ENCODE peak calls at places on chromosomes 12 and 14, in ten cellular contexts. Y is fibroblast of mammary gland, E is uterus, R is endothelial cell of umbilical vein, B is left lung, U is epithelial cell of esophagus, W is kidney epithelial cell, L is HCT116, O is cardiac fibroblast, I is tibial artery. H is an unnamed sample.

GRCh38 chr12:14454098-14454907 is 88.8 kb downstream of the ATF7IP start:
- DNase-seq in Y (peak), E (no peak), R (peak), B (no peak), U (peak), W (no peak), L (peak), O (peak), I (no peak), H (peak)

GRCh38 chr14:71228711-71229110 is 321.5 kb downstream of the PCNX1 start:
- DNase-seq in Y (no peak), E (no peak), R (no peak), B (no peak), U (peak), W (no peak), L (no peak), O (peak), I (no peak), H (no peak)

GRCh38 chr12:42790761-42791151 is 201.2 kb upstream of the PRICKLE1 start:
- DNase-seq in Y (peak), E (no peak), R (peak), B (no peak), U (peak), W (peak), L (peak), O (peak), I (no peak), H (no peak)

GRCh38 chr14:88688386-88688785 is 104.4 kb downstream of the EML5 start:
- DNase-seq in Y (no peak), E (no peak), R (no peak), B (no peak), U (no peak), W (no peak), L (no peak), O (no peak), I (no peak), H (no peak)

GRCh38 chr12:90481748-90482147 is 473.2 kb downstream of the CCER1 start:
- DNase-seq in Y (no peak), E (no peak), R (no peak), B (no peak), U (no peak), W (no peak), L (no peak), O (no peak), I (no peak), H (no peak)

GRCh38 chr14:32259368-32260013 is 56.4 kb upstream of the RNU6-8 start:
- DNase-seq in Y (peak), E (no peak), R (peak), B (no peak), U (peak), W (peak), L (peak), O (peak), I (no peak), H (peak)

GRCh38 chr12:102753802-102754201 is 163.2 kb downstream of the PAH start:
- DNase-seq in Y (peak), E (no peak), R (no peak), B (no peak), U (no peak), W (no peak), L (no peak), O (no peak), I (peak), H (no peak)

GRCh38 chr12:62726471-62726980 is 208.4 kb downstream of the PPM1H start:
- DNase-seq in Y (peak), E (no peak), R (no peak), B (no peak), U (peak), W (no peak), L (no peak), O (peak), I (no peak), H (no peak)

GRCh38 chr12:47186246-47186645 is 106.5 kb upstream of the AMIGO2 start:
- DNase-seq in Y (no peak), E (no peak), R (no peak), B (no peak), U (no peak), W (no peak), L (no peak), O (no peak), I (no peak), H (no peak)

GRCh38 chr12:96150442-96150841 is 43.7 kb upstream of the ELK3 start:
- DNase-seq in Y (no peak), E (no peak), R (no peak), B (no peak), U (no peak), W (no peak), L (no peak), O (no peak), I (no peak), H (no peak)

GRCh38 chr12:81758421-81759214 is 532 bp downstream of the PPFIA2 start:
- DNase-seq in Y (peak), E (no peak), R (no peak), B (peak), U (peak), W (no peak), L (no peak), O (peak), I (peak), H (no peak)
- H3K4me3 ChIP-seq in Y (peak), E (peak), R (no peak), B (peak), U (peak), W (peak), L (peak), O (peak), I (peak), H (no peak)

GRCh38 chr12:119869720-119870119 is 7.4 kb downstream of the CIT start:
- DNase-seq in Y (peak), E (no peak), R (peak), B (no peak), U (peak), W (peak), L (peak), O (peak), I (peak), H (no peak)
- TF ChIP-seq CTCF in Y (no peak), E (no peak), R (no peak), B (no peak), U (peak), W (no peak), L (peak), O (no peak), I (no peak), H (no peak)

DNA sequence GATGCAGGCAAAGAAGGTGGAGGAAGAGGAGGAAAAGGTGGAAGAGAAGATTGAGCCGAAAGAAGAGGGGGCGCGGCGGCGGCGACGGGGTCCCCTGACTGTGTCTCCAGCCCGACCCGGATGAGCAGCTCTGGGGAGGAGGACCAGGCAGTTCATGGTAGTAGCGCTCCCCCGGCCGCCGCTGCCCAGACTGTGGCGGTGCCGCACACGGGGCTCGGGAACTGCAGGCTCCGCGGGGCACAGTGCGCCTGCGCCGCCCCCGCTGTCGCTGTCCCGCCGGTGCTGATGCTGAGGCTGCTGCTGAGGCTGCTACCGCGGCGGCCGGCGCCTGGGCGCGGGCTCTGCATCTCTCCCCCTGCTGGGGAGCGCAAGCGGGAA is at the start of gene KCNH5:
- DNase-seq in Y (peak), E (no peak), R (peak), B (peak), U (peak), W (no peak), L (no peak), O (peak), I (no peak), H (no peak)
- H3K4me3 ChIP-seq in Y (peak), E (no peak), R (no peak), B (no peak), U (peak), W (peak), L (no peak), O (peak), I (peak), H (no peak)

GRCh38 chr14:94671870-94672444 is 59.8 kb downstream of the SERPINA3 start:
- DNase-seq in Y (peak), E (no peak), R (no peak), B (no peak), U (no peak), W (no peak), L (no peak), O (peak), I (no peak), H (no peak)
- TF ChIP-seq CTCF in Y (peak), E (no peak), R (peak), B (no peak), U (no peak), W (no peak), L (peak), O (peak), I (no peak), H (no peak)

GRCh38 chr14:24337824-24338175 is 2.0 kb downstream of the RIPK3 start:
- DNase-seq in Y (no peak), E (no peak), R (no peak), B (no peak), U (no peak), W (no peak), L (no peak), O (no peak), I (no peak), H (no peak)

GRCh38 chr14:24337144-24337823 is 2.4 kb upstream of the ADCY4 start:
- DNase-seq in Y (no peak), E (no peak), R (no peak), B (no peak), U (no peak), W (no peak), L (no peak), O (no peak), I (no peak), H (no peak)

GRCh38 chr14:24340606-24341005 is 815 bp upstream of the RIPK3 start:
- DNase-seq in Y (no peak), E (no peak), R (no peak), B (no peak), U (no peak), W (no peak), L (no peak), O (no peak), I (no peak), H (no peak)

GRCh38 chr14:24339284-24340151 is at the start of gene RIPK3:
- DNase-seq in Y (no peak), E (no peak), R (peak), B (peak), U (peak), W (no peak), L (no peak), O (no peak), I (peak), H (peak)

GRCh38 chr14:24338843-24339242 is 948 bp downstream of the RIPK3 start:
- DNase-seq in Y (no peak), E (no peak), R (no peak), B (peak), U (no peak), W (no peak), L (no peak), O (no peak), I (no peak), H (no peak)
- H3K4me3 ChIP-seq in Y (no peak), E (peak), R (no peak), B (peak), U (no peak), W (no peak), L (no peak), O (no peak), I (peak), H (peak)

DNA sequence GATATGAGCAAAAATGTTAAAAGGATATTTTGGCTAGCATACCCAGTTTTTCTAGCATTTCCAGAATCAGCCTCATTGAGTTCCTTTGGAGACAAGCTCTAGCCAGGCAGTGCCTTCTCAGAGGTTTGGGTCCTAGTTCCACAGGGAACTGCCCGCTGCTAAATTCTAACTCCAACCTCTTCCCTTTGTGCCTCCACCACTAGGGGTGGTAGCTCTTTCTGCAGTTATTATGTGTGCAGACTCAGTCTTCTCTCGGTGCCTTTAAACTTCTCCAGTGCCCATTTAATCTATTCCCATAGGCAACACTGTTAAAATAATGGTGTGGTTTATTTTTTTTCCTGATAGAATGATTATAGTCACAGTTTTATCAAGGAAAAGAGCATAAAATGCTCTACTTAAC is 21.5 kb upstream of the SLC25A3 start:
- DNase-seq in Y (no peak), E (no peak), R (no peak), B (no peak), U (peak), W (no peak), L (no peak), O (no peak), I (no peak), H (no peak)
- TF ChIP-seq CTCF in Y (peak), E (no peak), R (peak), B (no peak), U (peak), W (peak), L (peak), O (peak), I (no peak), H (peak)

DNA sequence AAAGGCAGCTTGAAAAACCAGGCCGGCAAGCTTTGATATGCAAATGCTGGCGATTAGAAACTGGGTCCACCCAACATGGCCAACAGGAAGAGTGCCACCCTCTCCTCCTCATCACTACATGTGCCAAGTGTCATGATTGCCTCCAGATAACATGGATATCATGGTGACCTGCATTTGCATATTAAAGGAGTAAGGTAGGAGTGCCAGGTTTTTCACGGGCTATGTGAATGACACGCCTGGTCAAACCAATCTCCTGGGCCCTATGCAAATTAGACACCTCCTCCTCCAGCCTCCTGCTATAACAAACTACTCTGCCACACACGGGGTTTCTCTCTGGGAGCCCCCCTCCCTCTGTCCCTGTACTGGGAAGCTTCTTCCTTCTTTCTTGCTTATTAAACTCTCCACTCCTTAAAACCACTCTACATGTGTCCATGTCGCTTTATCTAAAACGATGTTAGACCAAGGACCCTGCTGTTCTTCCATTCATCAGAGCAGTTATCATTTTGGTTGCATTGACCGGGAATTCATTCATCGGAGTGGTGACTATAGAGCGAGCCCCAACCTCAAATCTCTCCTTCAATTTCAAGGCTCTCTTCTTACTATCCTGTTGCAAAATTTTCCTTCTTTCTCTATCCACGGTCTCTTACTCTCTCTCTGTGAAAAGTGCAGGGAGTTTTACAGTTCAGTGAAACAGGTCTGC is 27.5 kb downstream of the APOBEC1 start:
- DNase-seq in Y (no peak), E (no peak), R (peak), B (no peak), U (peak), W (no peak), L (no peak), O (no peak), I (no peak), H (no peak)
- H3K4me3 ChIP-seq in Y (no peak), E (no peak), R (no peak), B (no peak), U (no peak), W (no peak), L (no peak), O (no peak), I (no peak), H (no peak)

GRCh38 chr14:59018460-59018859 is 170.0 kb upstream of the DAAM1 start:
- DNase-seq in Y (no peak), E (no peak), R (no peak), B (no peak), U (no peak), W (no peak), L (no peak), O (no peak), I (no peak), H (no peak)

GRCh38 chr14:59018978-59019377 is 169.5 kb upstream of the DAAM1 start:
- DNase-seq in Y (peak), E (no peak), R (no peak), B (no peak), U (peak), W (no peak), L (no peak), O (peak), I (no peak), H (peak)

GRCh38 chr14:59022144-59022543 is 166.3 kb upstream of the DAAM1 start:
- DNase-seq in Y (peak), E (no peak), R (no peak), B (no peak), U (peak), W (no peak), L (no peak), O (no peak), I (no peak), H (peak)

GRCh38 chr14:59017285-59017965 is 171.0 kb upstream of the DAAM1 start:
- DNase-seq in Y (no peak), E (no peak), R (no peak), B (no peak), U (no peak), W (no peak), L (no peak), O (no peak), I (no peak), H (no peak)

GRCh38 chr14:59020382-59020781 is 168.1 kb upstream of the DAAM1 start:
- DNase-seq in Y (peak), E (no peak), R (peak), B (no peak), U (peak), W (no peak), L (peak), O (peak), I (no peak), H (peak)
- TF ChIP-seq CTCF in Y (peak), E (no peak), R (peak), B (no peak), U (peak), W (peak), L (peak), O (peak), I (no peak), H (peak)